ENCODE peak calls at places on chromosomes 11 and 22, in four cellular contexts. J, M, R and Z are unnamed samples.

GRCh38 chr11:18145025-18145424 is 12.7 kb downstream of the MRGPRX3 start:
- DNase-seq in J (no peak), M (no peak), R (no peak), Z (no peak)

GRCh38 chr11:36060926-36061325 is 117.1 kb downstream of the LDLRAD3 start:
- DNase-seq in J (no peak), M (peak), R (no peak), Z (no peak)

GRCh38 chr11:67657300-67657699 is 6.8 kb upstream of the ACY3 start:
- DNase-seq in J (no peak), M (no peak), R (no peak), Z (no peak)

GRCh38 chr22:37887610-37888378 is 18.3 kb upstream of the MICALL1 start:
- DNase-seq in J (no peak), M (no peak), R (no peak), Z (no peak)

GRCh38 chr11:62574363-62575057 is 819 bp upstream of the EEF1G start:
- DNase-seq in J (no peak), M (no peak), R (peak), Z (peak)

GRCh38 chr11:68373810-68374501 is 61.6 kb downstream of the LRP5 start:
- DNase-seq in J (no peak), M (no peak), R (no peak), Z (no peak)

GRCh38 chr11:75264971-75265370 is 24.4 kb downstream of the TPBGL start:
- DNase-seq in J (no peak), M (no peak), R (no peak), Z (no peak)

GRCh38 chr11:69209936-69210659 is 54.4 kb downstream of the SMIM38 start:
- DNase-seq in J (peak), M (peak), R (peak), Z (no peak)

GRCh38 chr11:66639066-66639813 is 737 bp downstream of the RBM4 start:
- DNase-seq in J (no peak), M (no peak), R (no peak), Z (no peak)

GRCh38 chr11:20512869-20513268 is 86.5 kb upstream of the SLC6A5 start:
- DNase-seq in J (no peak), M (no peak), R (no peak), Z (no peak)

GRCh38 chr11:1844221-1845094 is 5.7 kb downstream of the TNNI2 start:
- DNase-seq in J (no peak), M (peak), R (peak), Z (no peak)

GRCh38 chr11:1832181-1832988 is 2.4 kb upstream of the SYT8 start:
- DNase-seq in J (no peak), M (no peak), R (peak), Z (peak)

GRCh38 chr22:35335936-35336781 is 36.5 kb downstream of the TOM1 start:
- DNase-seq in J (no peak), M (no peak), R (no peak), Z (no peak)

GRCh38 chr11:3193373-3194015 is 25.1 kb downstream of the MRGPRG start:
- DNase-seq in J (no peak), M (no peak), R (no peak), Z (no peak)

GRCh38 chr22:20885557-20886323 is 26.9 kb downstream of the SNAP29 start:
- DNase-seq in J (no peak), M (no peak), R (peak), Z (peak)

GRCh38 chr11:134019500-134019899 is 49.4 kb upstream of the JAM3 start:
- DNase-seq in J (no peak), M (no peak), R (no peak), Z (no peak)

GRCh38 chr22:23847991-23848864 is 9.4 kb upstream of the DERL3 start:
- DNase-seq in J (no peak), M (no peak), R (no peak), Z (no peak)

GRCh38 chr11:38014405-38014804 is 1416.4 kb upstream of the RAG2 start:
- DNase-seq in J (no peak), M (no peak), R (no peak), Z (no peak)

GRCh38 chr11:19555266-19555665 is 157.4 kb upstream of the NAV2 start:
- DNase-seq in J (no peak), M (no peak), R (no peak), Z (no peak)

DNA sequence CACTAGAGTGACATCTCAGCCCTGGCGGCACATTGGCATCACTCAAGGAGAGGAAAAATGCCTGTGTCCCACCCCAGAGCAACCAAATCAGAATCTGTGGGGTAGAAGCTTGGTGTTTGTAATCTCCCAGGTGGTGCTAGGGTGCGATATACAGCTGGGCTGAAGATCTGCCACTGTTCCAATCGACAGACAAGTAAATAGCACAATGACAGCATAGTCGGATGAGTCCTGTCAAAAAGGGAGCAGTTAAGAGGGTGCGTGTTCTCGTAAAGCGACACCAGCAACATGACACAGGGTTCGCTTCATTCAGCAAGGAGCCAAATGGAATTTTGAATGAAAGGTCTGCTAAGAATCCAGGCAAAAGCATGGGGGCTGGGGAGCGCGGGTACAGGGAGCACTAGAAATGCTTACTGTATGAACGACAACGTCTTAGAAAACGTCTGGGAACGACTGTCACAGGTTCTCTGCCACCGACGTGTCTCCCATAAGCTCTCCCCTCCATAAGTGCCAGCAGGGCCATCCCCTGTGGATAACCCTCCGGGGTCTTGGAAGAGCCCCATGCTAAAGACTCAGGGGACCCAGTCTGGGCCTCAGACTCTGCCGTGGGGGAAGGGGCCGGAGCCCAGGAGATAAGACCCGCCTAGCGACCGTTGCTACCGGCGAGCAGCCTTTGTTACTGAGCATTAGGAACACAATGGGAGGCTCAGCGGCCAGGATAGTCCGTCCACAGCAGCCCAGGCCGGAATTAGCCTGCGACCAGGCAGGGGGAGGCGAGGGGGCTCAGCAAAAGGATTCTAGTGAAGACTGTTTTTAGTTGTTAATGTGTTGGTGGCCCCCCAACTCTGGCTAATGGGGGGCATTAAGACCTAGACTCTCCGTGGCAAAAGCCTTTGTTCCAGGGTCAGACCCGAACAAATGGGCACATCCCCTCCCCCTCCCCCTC is 20.8 kb downstream of the ADA2 start:
- DNase-seq in J (no peak), M (no peak), R (peak), Z (no peak)
- TF ChIP-seq POLR2AphosphoS5 in J (no peak), M (no peak), R (no peak), Z (no peak)

DNA sequence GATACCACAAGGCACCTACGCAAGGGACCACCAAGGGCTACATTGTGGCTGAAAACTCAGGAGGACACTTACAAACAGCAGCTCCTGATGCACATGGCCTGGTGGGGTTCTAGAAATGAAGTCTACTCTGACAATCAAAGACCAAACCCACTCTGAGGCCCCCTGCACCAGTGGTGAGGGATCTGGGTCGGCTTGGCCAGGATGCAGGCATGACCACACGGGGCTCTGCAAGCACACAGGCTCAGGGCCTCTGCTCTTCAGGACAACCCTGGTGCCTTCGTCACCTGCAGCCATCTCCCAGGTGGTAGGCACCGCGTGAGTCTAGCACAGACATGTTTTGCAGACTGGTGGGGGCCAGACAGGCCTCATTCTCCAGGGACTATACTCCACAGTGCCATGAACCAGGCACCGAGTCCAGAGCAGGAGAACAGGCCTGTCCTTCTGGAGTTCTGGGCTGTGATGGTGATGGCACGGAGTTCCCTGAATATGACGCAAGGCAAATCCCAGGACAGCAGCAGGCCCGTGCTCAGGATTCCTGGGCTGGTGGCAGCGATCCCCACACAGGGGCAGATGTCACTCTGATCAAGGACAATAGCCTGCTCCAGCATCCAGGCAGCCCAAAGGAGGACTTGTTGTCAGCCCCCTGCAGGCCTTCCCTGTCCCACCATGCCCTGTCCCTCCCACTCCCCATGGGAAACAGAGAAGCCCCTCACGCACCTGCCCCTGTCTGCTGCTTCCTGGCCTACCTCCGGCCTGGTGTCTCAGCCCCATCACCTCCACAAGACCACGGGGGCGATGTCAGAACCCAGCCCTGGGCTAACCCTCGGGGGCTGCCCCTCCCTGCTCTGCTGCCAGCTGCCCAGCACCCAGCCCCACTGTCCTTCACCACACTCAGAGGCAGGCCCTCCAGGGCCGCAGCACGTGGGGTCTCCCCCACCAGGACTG is 36.1 kb downstream of the GNB1L start:
- DNase-seq in J (no peak), M (no peak), R (no peak), Z (peak)
- TF ChIP-seq SPI1 in J (no peak), M (no peak), R (no peak), Z (no peak)

DNA sequence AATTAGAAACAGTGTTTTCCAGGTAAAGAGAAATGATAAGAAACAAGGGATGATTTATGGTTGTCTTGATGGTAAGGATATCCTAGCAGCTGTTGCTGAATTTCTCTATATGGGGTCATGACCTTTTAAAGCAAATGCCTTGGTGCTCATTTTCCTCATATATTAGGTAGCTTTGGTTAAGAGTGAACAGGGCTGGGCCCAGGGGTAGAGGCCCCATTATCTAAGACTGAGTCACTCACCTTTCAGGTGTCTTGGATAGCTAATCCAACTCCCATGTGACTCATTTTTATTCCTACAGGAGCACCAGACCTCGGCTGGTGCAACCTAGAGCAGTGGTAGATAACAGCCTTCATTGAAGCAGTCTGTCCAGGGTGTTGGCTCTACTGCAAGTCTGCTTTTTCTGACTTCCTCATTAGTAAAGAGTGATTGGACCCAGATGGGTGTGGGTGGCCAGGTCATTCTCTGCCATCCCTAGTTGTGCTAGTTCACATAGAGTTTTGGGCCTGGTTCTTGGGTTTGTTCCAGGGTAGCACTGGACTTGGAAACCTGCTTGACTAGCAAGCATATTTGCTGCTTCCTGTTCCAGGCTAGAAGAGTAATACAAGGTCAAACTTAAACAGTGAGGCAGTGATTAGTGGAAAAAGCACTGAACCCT is 37.4 kb downstream of the CTNND1 start:
- DNase-seq in J (no peak), M (no peak), R (peak), Z (no peak)
- TF ChIP-seq POLR2AphosphoS5 in J (no peak), M (no peak), R (no peak), Z (no peak)

GRCh38 chr22:42716221-42716620 is 4.4 kb downstream of the A4GALT start:
- DNase-seq in J (peak), M (no peak), R (no peak), Z (no peak)

GRCh38 chr22:42719133-42719532 is 1.5 kb downstream of the A4GALT start:
- DNase-seq in J (no peak), M (no peak), R (no peak), Z (no peak)

GRCh38 chr22:42716649-42717127 is 4.0 kb downstream of the A4GALT start:
- DNase-seq in J (peak), M (no peak), R (no peak), Z (no peak)

GRCh38 chr22:42719656-42720262 is 911 bp downstream of the A4GALT start:
- DNase-seq in J (no peak), M (no peak), R (no peak), Z (no peak)

DNA sequence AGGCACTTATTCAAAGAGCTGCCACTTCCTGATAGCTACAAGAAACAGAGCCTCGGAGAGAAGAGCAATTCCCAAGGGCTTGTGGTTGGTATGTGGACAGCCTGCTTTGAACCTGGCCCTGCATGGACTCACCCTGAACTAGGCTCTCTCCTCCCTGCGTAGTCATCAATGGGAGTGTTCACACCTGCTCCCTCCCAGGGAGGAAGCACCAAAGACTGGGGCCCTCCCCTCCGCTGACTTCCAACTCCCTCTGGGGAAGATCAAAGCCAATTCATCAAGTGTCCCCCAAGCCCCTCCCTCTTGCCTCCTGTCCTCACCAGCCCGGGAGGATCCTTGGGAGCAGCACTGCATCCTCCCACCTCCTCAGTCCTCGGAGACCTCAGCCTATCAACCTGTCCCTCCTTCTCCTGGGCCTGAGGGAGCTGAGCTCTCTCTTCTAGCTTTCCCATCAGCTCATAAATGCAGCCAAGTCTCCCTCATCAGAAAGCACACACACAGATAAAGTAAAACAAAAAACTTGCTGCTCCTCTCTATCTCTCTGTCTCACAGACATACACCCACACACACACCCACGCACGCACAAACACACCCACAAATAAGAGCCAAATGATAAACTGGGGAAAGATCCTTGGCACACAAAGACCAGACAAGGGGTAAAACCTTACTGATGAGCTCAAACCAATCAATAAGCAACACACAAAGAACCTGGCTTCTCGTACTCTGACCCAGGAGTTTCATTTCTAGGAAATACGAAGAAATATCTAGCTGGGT is 3.3 kb downstream of the A4GALT start:
- DNase-seq in J (no peak), M (no peak), R (peak), Z (no peak)
- TF ChIP-seq SPI1 in J (peak), M (no peak), R (no peak), Z (no peak)

DNA sequence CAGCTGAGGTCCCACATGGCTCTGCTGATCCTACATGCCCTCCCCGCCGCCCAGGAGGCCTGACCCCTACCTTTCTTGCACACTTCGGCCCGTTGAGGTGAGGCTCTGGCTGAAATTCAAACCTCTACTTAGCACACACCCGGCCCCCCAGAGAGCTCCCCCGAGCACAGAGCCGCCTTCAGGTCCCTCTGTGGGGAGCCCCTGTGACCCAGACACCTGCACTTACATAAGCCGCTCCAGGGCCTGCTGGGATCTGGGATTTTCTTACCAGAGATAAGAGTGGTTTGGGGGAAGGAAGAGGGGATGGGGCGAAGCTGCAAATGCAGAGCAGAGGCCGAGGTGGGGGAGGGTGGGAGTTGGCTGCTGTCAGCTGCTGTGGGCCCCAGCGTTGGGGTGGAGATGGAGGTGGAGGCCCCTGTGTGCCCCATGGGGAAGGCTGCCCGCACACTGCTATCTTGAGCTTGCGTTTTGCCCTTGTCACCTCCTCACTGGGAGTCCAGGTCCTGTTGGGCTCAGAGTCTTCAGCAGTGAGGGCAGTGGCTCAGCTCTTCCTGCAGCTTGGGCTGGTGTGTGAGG is 30.6 kb downstream of the CAPN1 start:
- DNase-seq in J (no peak), M (no peak), R (peak), Z (no peak)
- TF ChIP-seq POLR2AphosphoS5 in J (no peak), M (peak), R (no peak), Z (peak)

GRCh38 chr11:124961972-124962609 is 8.1 kb downstream of the CCDC15 start:
- DNase-seq in J (peak), M (peak), R (peak), Z (peak)
- TF ChIP-seq SPI1 in J (no peak), M (no peak), R (no peak), Z (no peak)

GRCh38 chr11:72617080-72617744 is 57.0 kb downstream of the PDE2A start:
- DNase-seq in J (no peak), M (no peak), R (no peak), Z (no peak)
- TF ChIP-seq POLR2AphosphoS5 in J (no peak), M (no peak), R (no peak), Z (no peak)

GRCh38 chr22:50544746-50545253 is 899 bp upstream of the KLHDC7B start:
- DNase-seq in J (no peak), M (no peak), R (no peak), Z (no peak)
- TF ChIP-seq SPI1 in J (no peak), M (no peak), R (no peak), Z (no peak)

GRCh38 chr22:36375071-36375980 is 12.4 kb downstream of the MYH9 start:
- DNase-seq in J (no peak), M (no peak), R (no peak), Z (no peak)
- TF ChIP-seq POLR2AphosphoS5 in J (peak), M (no peak), R (no peak), Z (no peak)